ENCODE peak calls at places on chromosomes 3 and 15, in nine cellular contexts. One of them, this sample, is unnamed.

GRCh38 chr3:182567666-182568065 is 225.6 kb upstream of the ATP11B start:
- DNase-seq in adrenal gland: no peak
- DNase-seq in foreskin fibroblast: no peak
- DNase-seq in astrocyte of the spinal cord: peak
- DNase-seq in RWPE2: no peak
- DNase-seq in type B pancreatic cell: no peak
- DNase-seq in psoas muscle: no peak
- DNase-seq in A549: no peak
- DNase-seq in PC-3: no peak
- DNase-seq in this sample: no peak

GRCh38 chr3:112007641-112008040 is 8.9 kb downstream of the TAGLN3 start:
- DNase-seq in adrenal gland: no peak
- DNase-seq in foreskin fibroblast: peak
- DNase-seq in astrocyte of the spinal cord: no peak
- DNase-seq in RWPE2: no peak
- DNase-seq in type B pancreatic cell: no peak
- DNase-seq in psoas muscle: no peak
- DNase-seq in A549: no peak
- DNase-seq in PC-3: no peak
- DNase-seq in this sample: peak

GRCh38 chr3:14303336-14304100 is 98.9 kb upstream of the SLC6A6 start:
- DNase-seq in adrenal gland: no peak
- DNase-seq in foreskin fibroblast: no peak
- DNase-seq in astrocyte of the spinal cord: no peak
- DNase-seq in RWPE2: no peak
- DNase-seq in type B pancreatic cell: no peak
- DNase-seq in psoas muscle: no peak
- DNase-seq in A549: no peak
- DNase-seq in PC-3: no peak
- DNase-seq in this sample: no peak

GRCh38 chr3:153658151-153658550 is 463.0 kb upstream of the ARHGEF26 start:
- DNase-seq in adrenal gland: no peak
- DNase-seq in foreskin fibroblast: peak
- DNase-seq in astrocyte of the spinal cord: no peak
- DNase-seq in RWPE2: no peak
- DNase-seq in type B pancreatic cell: no peak
- DNase-seq in psoas muscle: no peak
- DNase-seq in A549: no peak
- DNase-seq in PC-3: no peak
- DNase-seq in this sample: peak

GRCh38 chr3:71581981-71582611 is 1.4 kb downstream of the FOXP1 start:
- DNase-seq in adrenal gland: peak
- DNase-seq in foreskin fibroblast: peak
- DNase-seq in astrocyte of the spinal cord: peak
- DNase-seq in RWPE2: peak
- DNase-seq in type B pancreatic cell: peak
- DNase-seq in psoas muscle: peak
- DNase-seq in A549: no peak
- DNase-seq in PC-3: peak
- DNase-seq in this sample: peak

GRCh38 chr3:173065543-173065970 is 75.5 kb downstream of the SPATA16 start:
- DNase-seq in adrenal gland: no peak
- DNase-seq in foreskin fibroblast: peak
- DNase-seq in astrocyte of the spinal cord: peak
- DNase-seq in RWPE2: no peak
- DNase-seq in type B pancreatic cell: no peak
- DNase-seq in psoas muscle: no peak
- DNase-seq in A549: no peak
- DNase-seq in PC-3: peak
- DNase-seq in this sample: peak

GRCh38 chr3:114411811-114412803 is 118.3 kb downstream of the TIGIT start:
- DNase-seq in adrenal gland: peak
- DNase-seq in foreskin fibroblast: peak
- DNase-seq in astrocyte of the spinal cord: peak
- DNase-seq in RWPE2: no peak
- DNase-seq in type B pancreatic cell: no peak
- DNase-seq in psoas muscle: peak
- DNase-seq in A549: peak
- DNase-seq in PC-3: peak
- DNase-seq in this sample: peak

GRCh38 chr3:188749010-188749617 is 422.7 kb upstream of the TPRG1 start:
- DNase-seq in adrenal gland: no peak
- DNase-seq in foreskin fibroblast: no peak
- DNase-seq in astrocyte of the spinal cord: no peak
- DNase-seq in RWPE2: no peak
- DNase-seq in type B pancreatic cell: no peak
- DNase-seq in psoas muscle: no peak
- DNase-seq in A549: no peak
- DNase-seq in PC-3: peak
- DNase-seq in this sample: no peak

GRCh38 chr15:70775160-70775559 is 11.8 kb upstream of the UACA start:
- DNase-seq in adrenal gland: no peak
- DNase-seq in foreskin fibroblast: peak
- DNase-seq in astrocyte of the spinal cord: peak
- DNase-seq in RWPE2: no peak
- DNase-seq in type B pancreatic cell: no peak
- DNase-seq in psoas muscle: no peak
- DNase-seq in A549: peak
- DNase-seq in PC-3: peak
- DNase-seq in this sample: no peak

DNA sequence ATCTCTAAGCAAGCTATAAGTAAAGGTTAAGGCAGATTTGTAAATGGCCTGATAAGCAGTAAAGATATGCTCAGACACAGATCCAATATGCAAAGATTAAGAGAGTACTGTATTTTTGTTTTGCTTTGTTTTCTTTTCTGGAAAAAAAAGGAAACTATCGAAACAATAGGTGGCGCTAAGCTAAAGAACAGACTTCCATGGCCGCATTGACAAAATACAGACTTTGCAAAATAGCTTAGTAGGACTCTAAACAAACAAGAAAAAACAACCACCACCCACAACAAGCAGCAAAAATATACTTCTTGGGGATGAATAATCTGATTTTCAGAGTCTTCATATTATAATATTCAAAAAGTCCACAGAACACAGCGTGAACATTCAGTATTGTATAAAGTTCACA is 758.4 kb upstream of the ROBO1 start:
- DNase-seq in adrenal gland: no peak
- DNase-seq in foreskin fibroblast: no peak
- DNase-seq in astrocyte of the spinal cord: no peak
- DNase-seq in RWPE2: no peak
- DNase-seq in type B pancreatic cell: no peak
- DNase-seq in psoas muscle: no peak
- DNase-seq in A549: no peak
- DNase-seq in PC-3: peak
- DNase-seq in this sample: no peak
- TF ChIP-seq CTCF in adrenal gland: no peak
- TF ChIP-seq CTCF in foreskin fibroblast: no peak
- TF ChIP-seq CTCF in astrocyte of the spinal cord: peak
- TF ChIP-seq CTCF in RWPE2: peak
- TF ChIP-seq CTCF in type B pancreatic cell: peak
- TF ChIP-seq CTCF in psoas muscle: no peak
- TF ChIP-seq CTCF in A549: peak
- TF ChIP-seq CTCF in PC-3: peak
- TF ChIP-seq CTCF in this sample: no peak

DNA sequence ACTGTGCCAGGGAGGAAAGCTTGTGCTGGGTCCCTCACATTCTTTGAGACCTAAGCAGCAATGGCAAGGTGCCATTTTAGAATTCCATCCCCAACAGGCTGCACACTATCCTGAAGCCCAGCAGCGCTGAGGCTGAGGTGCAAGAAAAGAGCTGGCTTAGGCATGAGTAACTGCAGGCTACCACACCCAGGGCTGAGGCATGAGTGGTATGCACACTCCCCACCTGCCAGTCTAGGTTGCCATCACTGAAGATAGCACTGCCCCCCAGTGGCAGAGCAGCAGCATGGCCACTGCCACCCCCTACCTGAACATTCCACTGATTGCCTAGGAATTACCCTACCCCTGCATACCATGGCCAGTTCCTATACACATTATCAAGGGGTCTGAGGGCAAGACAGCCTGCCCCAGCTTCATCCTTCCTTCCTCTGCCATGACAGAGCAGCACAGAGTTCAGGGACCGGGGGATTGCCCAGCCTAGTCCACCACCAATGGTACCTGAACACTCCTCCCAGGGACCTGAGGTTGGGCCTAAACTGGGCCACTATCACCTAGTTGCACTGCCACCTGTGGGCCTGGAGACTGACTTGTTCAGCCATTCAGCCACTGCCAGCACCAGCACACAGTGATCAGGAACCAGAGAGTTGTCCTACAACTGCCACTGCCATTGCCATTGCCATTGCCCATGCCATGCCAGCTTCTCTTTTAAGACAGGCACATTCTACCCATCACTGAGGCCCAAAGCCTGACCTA is 129.8 kb downstream of the SATB1 start:
- DNase-seq in adrenal gland: no peak
- DNase-seq in foreskin fibroblast: peak
- DNase-seq in astrocyte of the spinal cord: peak
- DNase-seq in RWPE2: peak
- DNase-seq in type B pancreatic cell: no peak
- DNase-seq in psoas muscle: no peak
- DNase-seq in A549: peak
- DNase-seq in PC-3: peak
- DNase-seq in this sample: no peak
- TF ChIP-seq CTCF in adrenal gland: no peak
- TF ChIP-seq CTCF in foreskin fibroblast: peak
- TF ChIP-seq CTCF in astrocyte of the spinal cord: peak
- TF ChIP-seq CTCF in RWPE2: peak
- TF ChIP-seq CTCF in type B pancreatic cell: peak
- TF ChIP-seq CTCF in psoas muscle: no peak
- TF ChIP-seq CTCF in A549: peak
- TF ChIP-seq CTCF in PC-3: peak
- TF ChIP-seq CTCF in this sample: peak

GRCh38 chr3:43997788-43998373 is 243.8 kb upstream of the TOPAZ1 start:
- DNase-seq in adrenal gland: no peak
- DNase-seq in foreskin fibroblast: peak
- DNase-seq in astrocyte of the spinal cord: peak
- DNase-seq in RWPE2: peak
- DNase-seq in type B pancreatic cell: no peak
- DNase-seq in psoas muscle: no peak
- DNase-seq in A549: no peak
- DNase-seq in PC-3: no peak
- DNase-seq in this sample: no peak

GRCh38 chr3:43996379-43997301 is 245.0 kb upstream of the TOPAZ1 start:
- DNase-seq in adrenal gland: no peak
- DNase-seq in foreskin fibroblast: peak
- DNase-seq in astrocyte of the spinal cord: peak
- DNase-seq in RWPE2: peak
- DNase-seq in type B pancreatic cell: no peak
- DNase-seq in psoas muscle: no peak
- DNase-seq in A549: peak
- DNase-seq in PC-3: no peak
- DNase-seq in this sample: no peak

GRCh38 chr3:43994594-43995077 is 247.1 kb upstream of the TOPAZ1 start:
- DNase-seq in adrenal gland: no peak
- DNase-seq in foreskin fibroblast: no peak
- DNase-seq in astrocyte of the spinal cord: no peak
- DNase-seq in RWPE2: no peak
- DNase-seq in type B pancreatic cell: no peak
- DNase-seq in psoas muscle: no peak
- DNase-seq in A549: no peak
- DNase-seq in PC-3: no peak
- DNase-seq in this sample: no peak

GRCh38 chr3:43995929-43996378 is 245.7 kb upstream of the TOPAZ1 start:
- DNase-seq in adrenal gland: no peak
- DNase-seq in foreskin fibroblast: no peak
- DNase-seq in astrocyte of the spinal cord: no peak
- DNase-seq in RWPE2: peak
- DNase-seq in type B pancreatic cell: no peak
- DNase-seq in psoas muscle: no peak
- DNase-seq in A549: no peak
- DNase-seq in PC-3: no peak
- DNase-seq in this sample: no peak

DNA sequence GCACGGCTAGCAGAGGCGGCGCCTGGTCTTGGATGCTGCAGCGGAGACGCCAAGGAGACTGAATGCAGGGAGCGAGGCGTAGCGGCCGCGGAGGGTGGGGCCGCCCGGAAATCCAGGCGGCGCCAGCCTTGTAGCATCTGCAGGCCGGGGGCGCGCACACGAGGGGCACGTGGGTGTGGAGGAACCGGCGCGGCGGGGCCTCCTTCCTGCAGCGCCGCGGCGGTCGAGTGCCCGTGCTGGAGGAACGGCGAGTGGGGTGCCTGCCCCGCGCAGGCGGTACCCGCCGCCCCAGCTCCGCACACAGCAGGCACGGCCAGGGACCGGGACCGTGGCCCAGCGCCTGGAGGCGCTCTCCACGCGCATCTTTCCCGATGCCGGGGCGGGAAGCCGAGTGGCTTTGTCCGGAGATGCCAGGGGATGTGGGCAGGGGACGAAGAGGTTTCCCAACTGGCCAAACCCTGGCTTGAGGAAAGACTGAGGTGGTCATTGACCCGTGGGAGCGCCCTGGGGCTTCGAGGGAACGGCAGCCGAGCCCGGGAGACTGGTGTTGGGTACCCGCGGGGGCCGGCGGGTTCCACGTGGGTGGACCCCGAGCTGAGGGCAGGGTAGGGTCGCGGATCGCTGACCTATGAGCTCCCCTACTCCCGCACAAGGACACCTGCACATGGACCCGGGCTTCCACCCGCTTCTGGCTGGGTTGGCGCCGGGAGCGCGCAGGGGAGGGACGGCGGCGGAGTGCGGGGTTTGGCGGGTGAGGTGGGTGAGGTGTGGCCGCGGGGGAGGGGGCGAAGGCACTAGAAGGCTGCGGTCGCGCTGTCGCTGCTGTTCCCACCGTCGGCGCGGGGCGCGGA is 246.4 kb upstream of the TOPAZ1 start:
- DNase-seq in adrenal gland: no peak
- DNase-seq in foreskin fibroblast: peak
- DNase-seq in astrocyte of the spinal cord: peak
- DNase-seq in RWPE2: peak
- DNase-seq in type B pancreatic cell: no peak
- DNase-seq in psoas muscle: no peak
- DNase-seq in A549: no peak
- DNase-seq in PC-3: peak
- DNase-seq in this sample: no peak
- TF ChIP-seq CTCF in adrenal gland: no peak
- TF ChIP-seq CTCF in foreskin fibroblast: peak
- TF ChIP-seq CTCF in astrocyte of the spinal cord: peak
- TF ChIP-seq CTCF in RWPE2: no peak
- TF ChIP-seq CTCF in type B pancreatic cell: no peak
- TF ChIP-seq CTCF in psoas muscle: no peak
- TF ChIP-seq CTCF in A549: peak
- TF ChIP-seq CTCF in PC-3: no peak
- TF ChIP-seq CTCF in this sample: no peak

DNA sequence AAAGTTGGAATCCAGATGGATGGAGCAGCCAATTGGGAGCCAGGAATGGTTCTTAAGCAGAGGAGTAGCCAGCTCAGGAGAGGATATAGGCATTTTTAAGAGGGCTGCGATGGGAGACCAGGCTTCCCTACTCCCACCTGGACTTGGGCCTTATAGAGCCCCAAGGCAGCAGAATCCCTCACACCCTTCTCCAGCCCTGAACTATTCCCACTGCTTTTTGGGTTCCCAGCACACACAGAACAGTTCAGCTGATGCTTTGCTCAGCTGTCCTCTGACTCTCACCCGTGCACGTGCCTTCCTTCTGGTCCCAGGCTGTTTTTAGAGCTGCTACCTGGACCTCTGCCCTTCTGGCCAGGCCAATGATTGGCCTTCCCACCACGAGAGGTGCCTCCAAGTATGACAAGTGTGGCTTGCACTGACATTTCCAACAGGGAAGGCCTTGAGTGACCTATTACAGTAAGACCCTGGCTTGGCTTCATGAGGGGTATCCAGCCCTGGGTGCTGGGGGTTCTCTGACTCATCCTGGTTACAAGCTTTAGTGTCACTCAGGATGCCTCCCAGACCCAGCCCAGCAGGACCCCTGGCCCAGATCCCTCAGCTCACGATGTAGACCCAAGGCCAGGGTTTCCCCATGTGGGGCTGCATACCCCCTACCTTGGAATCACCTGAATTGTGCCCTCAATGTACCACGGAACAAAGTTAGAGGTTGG is 25.2 kb downstream of the NOX5 start:
- DNase-seq in adrenal gland: no peak
- DNase-seq in foreskin fibroblast: no peak
- DNase-seq in astrocyte of the spinal cord: no peak
- DNase-seq in RWPE2: no peak
- DNase-seq in type B pancreatic cell: no peak
- DNase-seq in psoas muscle: no peak
- DNase-seq in A549: no peak
- DNase-seq in PC-3: no peak
- DNase-seq in this sample: no peak
- TF ChIP-seq CTCF in adrenal gland: no peak
- TF ChIP-seq CTCF in foreskin fibroblast: no peak
- TF ChIP-seq CTCF in astrocyte of the spinal cord: no peak
- TF ChIP-seq CTCF in RWPE2: no peak
- TF ChIP-seq CTCF in type B pancreatic cell: no peak
- TF ChIP-seq CTCF in psoas muscle: no peak
- TF ChIP-seq CTCF in A549: no peak
- TF ChIP-seq CTCF in PC-3: no peak
- TF ChIP-seq CTCF in this sample: no peak

This sample was measured in fibroblast of villous mesenchyme.